ENCODE peak calls at places on chromosomes 12 and 14, in ten cellular contexts. F is WTC11; P is CD4-positive, alpha-beta T cell; C is fibroblast of lung; R is hepatocyte; W is stimulated activated CD4-positive, alpha-beta T cell treated with anti-CD3 and anti-CD28 coated beads, Interleukin-1b, Interleukin-23, amount 100 ng/mL, for 24 hours; T is aorta; I is iris pigment epithelial cell; M is GM19239; J is prostate gland. S is an unnamed sample.

GRCh38 chr12:74747305-74747704 is 209.7 kb downstream of the ATXN7L3B start:
- DNase-seq in F (no peak), C (peak), R (peak), W (no peak), P (no peak), I (peak), J (no peak), T (no peak), M (no peak), S (no peak)

GRCh38 chr14:70856851-70857498 is 47.7 kb upstream of the MAP3K9 start:
- DNase-seq in J (no peak), F (no peak), W (no peak), I (peak), R (no peak), C (peak), T (no peak), M (no peak), P (no peak), S (no peak)

GRCh38 chr12:110279561-110279960 is 1.5 kb upstream of the ATP2A2 start:
- DNase-seq in R (no peak), J (no peak), F (no peak), W (no peak), P (no peak), M (no peak), T (no peak), I (no peak), C (no peak), S (no peak)

GRCh38 chr12:66036317-66036716 is 94.2 kb downstream of the LLPH start:
- DNase-seq in T (peak), F (no peak), M (no peak), I (peak), J (no peak), W (no peak), P (no peak), R (peak), C (peak), S (no peak)

GRCh38 chr14:68816943-68817430 is 24.1 kb upstream of the ZFP36L1 start:
- DNase-seq in R (no peak), W (no peak), P (no peak), C (no peak), T (no peak), I (no peak), F (no peak), M (no peak), J (no peak), S (no peak)

GRCh38 chr14:68793734-68794129 is 865 bp upstream of the ZFP36L1 start:
- DNase-seq in P (peak), T (peak), I (no peak), R (no peak), W (no peak), J (no peak), C (no peak), F (no peak), M (no peak), S (no peak)

GRCh38 chr14:98226411-98226810 is 1045.6 kb downstream of the BCL11B start:
- DNase-seq in R (peak), P (no peak), J (no peak), M (no peak), W (no peak), F (no peak), C (no peak), T (no peak), I (no peak), S (no peak)

GRCh38 chr14:53360821-53361220 is 207.7 kb upstream of the DDHD1 start:
- DNase-seq in W (no peak), J (no peak), T (no peak), I (no peak), C (no peak), M (no peak), P (no peak), R (no peak), F (no peak), S (no peak)

GRCh38 chr14:77177623-77178185 is 3.9 kb upstream of the TMEM63C start:
- DNase-seq in C (no peak), F (no peak), T (no peak), W (no peak), I (no peak), M (no peak), P (no peak), R (no peak), J (no peak), S (no peak)

GRCh38 chr14:98564541-98564940 is 707.5 kb downstream of the BCL11B start:
- DNase-seq in J (no peak), I (no peak), F (no peak), T (no peak), W (no peak), C (no peak), P (no peak), R (no peak), M (no peak), S (no peak)

GRCh38 chr12:83057436-83057835 is 370.7 kb downstream of the TMTC2 start:
- DNase-seq in J (no peak), M (no peak), C (no peak), I (no peak), W (no peak), P (no peak), T (no peak), F (no peak), R (no peak), S (no peak)